ENCODE peak calls at places on chromosomes 3 and 15, in six cellular contexts. I, C, H, T, D and M are unnamed samples.

GRCh38 chr15:92714457-92715401 is 59.2 kb upstream of the FAM174B start:
- DNase-seq in I (peak), T (peak), C (peak), D (peak), H (peak), M (peak)

GRCh38 chr3:197289726-197290125 is 8.7 kb downstream of the DLG1 start:
- DNase-seq in H (no peak), C (peak), D (no peak), T (no peak), I (peak), M (no peak)

GRCh38 chr3:50626406-50626805 is 9.5 kb downstream of the MAPKAPK3 start:
- DNase-seq in I (no peak), T (no peak), C (no peak), D (no peak), H (no peak), M (no peak)

GRCh38 chr3:197308591-197308990 is 10.2 kb upstream of the DLG1 start:
- DNase-seq in I (peak), C (peak), H (no peak), T (no peak), D (no peak), M (no peak)

GRCh38 chr3:159978353-159978752 is 10.3 kb upstream of the IL12A start:
- DNase-seq in C (no peak), I (no peak), D (no peak), T (no peak), H (no peak), M (peak)

GRCh38 chr3:43692085-43692484 is 1.3 kb downstream of the ABHD5 start:
- DNase-seq in C (no peak), T (no peak), I (no peak), H (no peak), D (no peak), M (no peak)

GRCh38 chr15:75811616-75812015 is 31.6 kb upstream of the UBE2Q2 start:
- DNase-seq in T (no peak), C (no peak), D (no peak), I (peak), H (no peak), M (no peak)

GRCh38 chr3:52836471-52836845 is 1.6 kb upstream of the MUSTN1 start:
- DNase-seq in D (no peak), C (no peak), I (no peak), T (no peak), H (no peak), M (no peak)

GRCh38 chr3:9229325-9229724 is 20.1 kb downstream of the SRGAP3 start:
- DNase-seq in C (no peak), H (no peak), D (no peak), T (no peak), I (no peak), M (no peak)

GRCh38 chr3:138113309-138113708 is 2.1 kb downstream of the DZIP1L start:
- DNase-seq in C (no peak), I (peak), D (peak), T (no peak), H (peak), M (peak)

GRCh38 chr3:127233371-127233770 is 40.4 kb downstream of the PRR23E start:
- DNase-seq in D (peak), I (peak), C (peak), H (no peak), T (peak), M (peak)
- TF ChIP-seq EZH2phosphoT487 in D (no peak), I (no peak), C (no peak), H (no peak), T (no peak), M (no peak)

GRCh38 chr15:77749236-77749997 is 116.7 kb upstream of the LINGO1 start:
- DNase-seq in C (no peak), I (no peak), T (no peak), H (no peak), D (peak), M (no peak)

GRCh38 chr15:77749998-77750540 is 117.4 kb upstream of the LINGO1 start:
- DNase-seq in T (no peak), D (no peak), I (no peak), C (no peak), H (no peak), M (no peak)

GRCh38 chr15:77753939-77754338 is 121.2 kb upstream of the LINGO1 start:
- DNase-seq in T (no peak), I (no peak), D (no peak), H (no peak), C (no peak), M (no peak)

GRCh38 chr15:77748078-77749064 is 115.7 kb upstream of the LINGO1 start:
- DNase-seq in T (no peak), I (no peak), C (no peak), H (peak), D (peak), M (no peak)

GRCh38 chr15:77753238-77753873 is 120.6 kb upstream of the LINGO1 start:
- DNase-seq in I (peak), H (no peak), D (peak), T (peak), C (peak), M (peak)
- TF ChIP-seq EZH2phosphoT487 in I (no peak), H (no peak), D (no peak), T (no peak), C (no peak), M (no peak)

DNA sequence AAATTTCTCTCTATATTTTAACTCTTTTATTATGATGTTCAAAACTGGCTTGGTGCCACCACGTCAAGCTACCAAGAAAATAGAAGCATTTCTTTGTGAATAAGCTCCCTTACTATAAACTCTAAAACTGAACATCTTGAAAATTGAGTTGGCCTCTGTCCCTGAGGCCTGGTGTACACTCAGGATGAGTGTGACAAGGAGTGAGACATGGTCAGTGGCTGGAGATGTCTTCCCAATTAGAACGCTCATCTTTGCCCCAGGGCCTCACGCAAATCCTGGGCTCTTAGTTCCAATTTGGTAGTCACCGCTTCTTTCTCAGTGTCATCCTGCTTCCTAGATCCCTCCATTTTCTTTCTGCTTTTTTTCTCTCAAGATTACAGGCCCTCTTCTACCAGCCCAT is 26.2 kb downstream of the SLC2A2 start:
- DNase-seq in D (no peak), T (no peak), I (peak), H (no peak), C (no peak), M (no peak)
- TF ChIP-seq EZH2phosphoT487 in D (no peak), T (no peak), I (no peak), H (no peak), C (no peak), M (no peak)

DNA sequence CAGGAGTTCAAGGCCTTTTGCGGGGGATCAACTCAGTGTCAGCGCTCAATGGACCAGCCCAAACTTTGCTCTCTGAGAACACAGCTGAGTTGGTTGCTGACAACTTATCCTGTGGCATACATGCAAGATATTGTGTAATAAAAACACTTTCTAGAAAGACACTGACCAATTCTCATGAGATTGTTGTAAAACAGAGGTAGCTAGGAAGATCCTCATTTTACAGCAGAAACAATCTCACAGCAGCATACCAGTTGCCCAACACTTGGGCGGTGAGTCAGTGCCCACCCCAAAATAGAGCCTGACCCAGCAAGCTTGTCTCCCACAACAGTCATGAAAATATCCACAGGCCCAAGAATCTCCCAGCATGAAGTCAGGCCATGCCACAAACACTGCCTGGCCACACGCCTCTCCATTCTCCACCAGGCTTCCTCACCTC is 18.2 kb downstream of the KLHL6 start:
- DNase-seq in H (no peak), D (no peak), I (peak), C (no peak), T (no peak), M (no peak)
- TF ChIP-seq EZH2phosphoT487 in H (no peak), D (no peak), I (no peak), C (no peak), T (no peak), M (no peak)

GRCh38 chr3:187212705-187213104 is 15.4 kb downstream of the RTP1 start:
- DNase-seq in H (no peak), C (no peak), I (peak), T (no peak), D (no peak), M (no peak)
- TF ChIP-seq EZH2phosphoT487 in H (no peak), C (no peak), I (no peak), T (no peak), D (no peak), M (no peak)

GRCh38 chr3:39401983-39402382 is 4.5 kb upstream of the RPSA start:
- DNase-seq in D (no peak), I (no peak), C (no peak), H (no peak), T (no peak), M (no peak)
- TF ChIP-seq EZH2phosphoT487 in D (no peak), I (no peak), C (no peak), H (no peak), T (no peak), M (no peak)

GRCh38 chr3:55522077-55522476 is 35.0 kb upstream of the WNT5A start:
- DNase-seq in D (peak), H (no peak), T (peak), I (no peak), C (no peak), M (no peak)
- TF ChIP-seq EZH2phosphoT487 in D (no peak), H (no peak), T (no peak), I (no peak), C (no peak), M (no peak)

DNA sequence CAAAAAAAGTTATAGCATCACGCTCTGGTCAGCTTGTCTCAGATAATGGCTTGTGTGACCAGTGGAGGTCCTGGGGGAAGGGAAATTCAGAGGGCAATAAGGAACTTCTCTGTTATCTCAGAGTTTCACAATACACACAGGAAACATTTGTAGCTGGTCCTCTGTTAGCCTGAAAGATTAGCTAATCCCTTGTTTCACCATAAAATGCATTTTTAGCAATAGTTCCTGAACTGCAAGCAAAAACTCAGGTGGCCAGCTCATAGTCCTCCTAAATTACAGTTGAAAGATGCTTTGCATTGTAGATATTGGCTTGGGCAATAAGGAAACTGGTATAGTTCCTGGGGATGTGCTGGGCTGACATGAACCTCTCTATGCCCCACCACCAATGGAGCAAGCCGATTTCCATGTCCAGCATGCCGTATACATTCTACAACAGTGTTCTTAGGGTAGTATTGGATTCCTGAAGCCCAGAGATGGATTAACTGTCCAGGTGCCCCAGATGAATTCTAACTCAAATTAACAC is 141.5 kb upstream of the TBL1XR1 start:
- DNase-seq in C (no peak), T (peak), I (peak), D (no peak), H (no peak), M (peak)
- TF ChIP-seq EZH2phosphoT487 in C (no peak), T (no peak), I (no peak), D (no peak), H (no peak), M (no peak)

GRCh38 chr3:20061331-20061730 is 21.1 kb downstream of the KAT2B start:
- DNase-seq in C (no peak), T (no peak), H (no peak), D (no peak), I (no peak), M (no peak)
- TF ChIP-seq EZH2phosphoT487 in C (no peak), T (no peak), H (no peak), D (no peak), I (no peak), M (no peak)

GRCh38 chr3:45464336-45464809 is 76.0 kb downstream of the LARS2 start:
- DNase-seq in D (peak), I (no peak), H (no peak), C (no peak), T (peak), M (no peak)

GRCh38 chr3:45468326-45468725 is 80.0 kb downstream of the LARS2 start:
- DNase-seq in T (no peak), D (no peak), C (no peak), H (no peak), I (no peak), M (no peak)

GRCh38 chr3:45465192-45465591 is 76.8 kb downstream of the LARS2 start:
- DNase-seq in I (no peak), T (no peak), C (no peak), D (no peak), H (no peak), M (no peak)

DNA sequence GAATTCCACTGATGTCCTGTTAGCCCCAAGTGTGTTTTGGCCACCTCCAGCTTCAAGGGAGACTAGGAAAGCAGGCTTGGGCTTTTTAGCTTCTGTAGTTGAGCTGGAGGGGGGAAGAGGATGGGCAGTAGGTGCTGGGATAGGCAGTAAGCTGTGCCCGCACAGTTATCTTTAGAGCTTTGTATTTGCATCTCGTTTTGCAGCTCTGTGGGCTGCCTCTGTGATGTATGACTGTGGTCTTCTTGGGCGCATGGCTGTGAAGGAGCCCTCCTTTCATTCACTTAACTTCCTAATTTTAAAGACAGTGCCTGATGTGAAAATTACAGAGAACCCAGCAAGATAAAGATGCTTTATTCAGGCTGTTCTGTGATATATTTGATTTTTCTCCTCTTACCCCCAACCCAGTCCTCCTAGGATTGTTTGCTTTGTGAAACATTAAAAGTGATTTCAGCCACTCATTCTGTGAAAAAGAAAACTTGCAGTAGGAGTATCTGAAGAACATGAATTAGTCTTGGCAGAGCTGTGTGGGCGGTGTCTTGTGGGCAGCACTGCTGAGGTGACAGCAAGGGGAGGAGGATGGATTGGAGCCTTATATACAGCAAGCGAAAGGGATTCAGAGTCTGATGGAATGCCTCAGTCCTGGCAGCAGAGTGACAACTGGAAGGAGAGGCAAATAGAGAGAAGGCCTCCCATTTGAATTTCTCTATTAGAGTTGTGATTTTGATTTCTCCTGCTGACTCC is 74.3 kb downstream of the LARS2 start:
- DNase-seq in D (no peak), T (peak), H (no peak), C (no peak), I (peak), M (no peak)
- TF ChIP-seq EZH2phosphoT487 in D (no peak), T (no peak), H (no peak), C (no peak), I (no peak), M (no peak)